ENCODE peak calls at places on chromosomes 7 and 10, in four cellular contexts. One of them, this sample, is unnamed.

GRCh38 chr10:74821501-74821900 is 4.9 kb upstream of the KAT6B start:
- DNase-seq in CD8-positive, alpha-beta T cell: no peak
- DNase-seq in endodermal cell: no peak
- DNase-seq in trophoblast cell: no peak
- DNase-seq in this sample: no peak

GRCh38 chr10:78802866-78803265 is 265.9 kb upstream of the ZMIZ1 start:
- DNase-seq in endodermal cell: no peak
- DNase-seq in trophoblast cell: no peak
- DNase-seq in CD8-positive, alpha-beta T cell: no peak
- DNase-seq in this sample: no peak

GRCh38 chr7:140475747-140476333 is 3.5 kb downstream of the MKRN1 start:
- DNase-seq in endodermal cell: peak; percentile 60
- DNase-seq in trophoblast cell: peak; percentile 58
- DNase-seq in CD8-positive, alpha-beta T cell: peak; percentile 53
- DNase-seq in this sample: no peak

GRCh38 chr7:107563761-107564552 is at the start of the genes COG5 and DUS4L:
- DNase-seq in CD8-positive, alpha-beta T cell: peak; percentile 86
- DNase-seq in endodermal cell: peak; percentile 97
- DNase-seq in trophoblast cell: peak; percentile 75
- DNase-seq in this sample: peak; percentile 47

GRCh38 chr7:20330797-20331230 is at the start of gene ITGB8:
- DNase-seq in CD8-positive, alpha-beta T cell: no peak
- DNase-seq in trophoblast cell: peak; percentile 19
- DNase-seq in endodermal cell: peak; percentile 89
- DNase-seq in this sample: no peak

GRCh38 chr7:114791771-114792170 is 130.1 kb upstream of the MDFIC start:
- DNase-seq in endodermal cell: no peak
- DNase-seq in CD8-positive, alpha-beta T cell: no peak
- DNase-seq in trophoblast cell: peak; percentile 53
- DNase-seq in this sample: no peak

GRCh38 chr10:88731296-88731695 is 25.2 kb downstream of the LIPK start:
- DNase-seq in endodermal cell: peak; percentile 55
- DNase-seq in trophoblast cell: peak; percentile 6
- DNase-seq in CD8-positive, alpha-beta T cell: no peak
- DNase-seq in this sample: no peak

GRCh38 chr7:50594734-50595537 is 29.7 kb upstream of the DDC start:
- DNase-seq in CD8-positive, alpha-beta T cell: no peak
- DNase-seq in endodermal cell: no peak
- DNase-seq in trophoblast cell: no peak
- DNase-seq in this sample: no peak

GRCh38 chr7:156579566-156579965 is 61.0 kb upstream of the RNF32 start:
- DNase-seq in CD8-positive, alpha-beta T cell: no peak
- DNase-seq in endodermal cell: peak; percentile 82
- DNase-seq in trophoblast cell: no peak
- DNase-seq in this sample: no peak

GRCh38 chr10:58264780-58265179 is 2.9 kb downstream of the IPMK start:
- DNase-seq in trophoblast cell: no peak
- DNase-seq in endodermal cell: no peak
- DNase-seq in CD8-positive, alpha-beta T cell: no peak
- DNase-seq in this sample: no peak

GRCh38 chr10:70508912-70509366 is 30.4 kb downstream of the PALD1 start:
- DNase-seq in trophoblast cell: no peak
- DNase-seq in CD8-positive, alpha-beta T cell: no peak
- DNase-seq in endodermal cell: peak; percentile 69
- DNase-seq in this sample: no peak

GRCh38 chr10:77925795-77926565 is 575 bp downstream of the DLG5 start:
- DNase-seq in endodermal cell: peak; percentile 87
- DNase-seq in trophoblast cell: peak; percentile 53
- DNase-seq in CD8-positive, alpha-beta T cell: peak; percentile 11
- DNase-seq in this sample: no peak

GRCh38 chr10:513393-513792 is 176.1 kb downstream of the DIP2C start:
- DNase-seq in trophoblast cell: no peak
- DNase-seq in endodermal cell: no peak
- DNase-seq in CD8-positive, alpha-beta T cell: no peak
- DNase-seq in this sample: no peak

GRCh38 chr10:133388265-133388972 is 5.5 kb upstream of the MTG1 start:
- DNase-seq in CD8-positive, alpha-beta T cell: no peak
- DNase-seq in endodermal cell: no peak
- DNase-seq in trophoblast cell: no peak
- DNase-seq in this sample: no peak

GRCh38 chr10:8640878-8641277 is 586.4 kb downstream of the GATA3 start:
- DNase-seq in trophoblast cell: no peak
- DNase-seq in endodermal cell: no peak
- DNase-seq in CD8-positive, alpha-beta T cell: no peak
- DNase-seq in this sample: no peak

GRCh38 chr7:42345478-42346299 is 108.7 kb upstream of the GLI3 start:
- DNase-seq in CD8-positive, alpha-beta T cell: no peak
- DNase-seq in trophoblast cell: no peak
- DNase-seq in endodermal cell: no peak
- DNase-seq in this sample: no peak

GRCh38 chr7:115087437-115087836 is 165.5 kb downstream of the MDFIC start:
- DNase-seq in trophoblast cell: peak; percentile 37
- DNase-seq in CD8-positive, alpha-beta T cell: no peak
- DNase-seq in endodermal cell: no peak
- DNase-seq in this sample: no peak

GRCh38 chr7:94741179-94741578 is 85.2 kb upstream of the SGCE start:
- DNase-seq in CD8-positive, alpha-beta T cell: no peak
- DNase-seq in trophoblast cell: no peak
- DNase-seq in endodermal cell: no peak
- DNase-seq in this sample: no peak

GRCh38 chr10:71621783-71622526 is 97.6 kb downstream of the C10orf105 start:
- DNase-seq in CD8-positive, alpha-beta T cell: no peak
- DNase-seq in trophoblast cell: peak; percentile 40
- DNase-seq in endodermal cell: peak; percentile 79
- DNase-seq in this sample: no peak

GRCh38 chr10:88802430-88802829 is at the start of gene LIPM:
- DNase-seq in CD8-positive, alpha-beta T cell: no peak
- DNase-seq in endodermal cell: no peak
- DNase-seq in trophoblast cell: no peak
- DNase-seq in this sample: no peak

GRCh38 chr7:66206116-66206908 is 1.2 kb downstream of the TPST1 start:
- DNase-seq in CD8-positive, alpha-beta T cell: no peak
- DNase-seq in trophoblast cell: no peak
- DNase-seq in endodermal cell: no peak
- DNase-seq in this sample: no peak
- H3K27ac ChIP-seq in CD8-positive, alpha-beta T cell: no peak overlapping the region
- H3K27ac ChIP-seq in trophoblast cell: no peak overlapping the region
- H3K27ac ChIP-seq in endodermal cell: no peak overlapping the region
- H3K27ac ChIP-seq in this sample: no peak overlapping the region

DNA sequence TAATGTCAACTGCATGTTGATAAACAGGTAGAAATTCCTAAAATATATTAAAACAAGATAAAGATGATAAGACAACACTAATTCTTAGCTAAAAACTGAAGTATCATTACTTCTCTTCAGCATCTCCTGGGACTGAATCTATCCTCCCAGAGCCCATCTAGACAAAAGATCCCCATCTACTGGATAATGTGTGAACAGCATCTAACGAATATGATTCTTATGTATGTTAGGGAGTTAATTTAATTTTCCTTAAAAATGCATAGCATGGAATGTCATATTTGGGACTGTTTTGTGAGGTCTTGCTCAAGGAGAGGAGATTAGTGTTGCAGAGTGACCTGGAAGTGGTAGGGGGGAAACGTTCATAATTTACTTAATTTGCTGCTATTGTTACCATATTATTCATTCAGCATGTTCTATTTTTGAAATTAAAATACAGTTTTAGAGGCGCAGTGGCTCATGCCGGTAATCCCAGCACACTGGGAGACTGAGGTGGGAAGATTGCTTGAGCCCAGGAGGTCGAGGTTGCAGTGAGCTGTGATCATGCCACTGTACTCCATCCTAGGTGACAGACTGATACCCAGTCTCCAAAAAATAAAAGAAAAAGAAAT is 305.1 kb upstream of the CSTF2T start:
- DNase-seq in endodermal cell: no peak
- DNase-seq in CD8-positive, alpha-beta T cell: no peak
- DNase-seq in trophoblast cell: no peak
- DNase-seq in this sample: no peak
- H3K4me3 ChIP-seq in endodermal cell: no peak overlapping the region
- H3K4me3 ChIP-seq in CD8-positive, alpha-beta T cell: no peak overlapping the region
- H3K4me3 ChIP-seq in trophoblast cell: no peak overlapping the region
- H3K4me3 ChIP-seq in this sample: no peak overlapping the region

GRCh38 chr10:14009315-14010082 is 321.2 kb downstream of the FRMD4A start:
- DNase-seq in CD8-positive, alpha-beta T cell: peak; percentile 64
- DNase-seq in endodermal cell: no peak
- DNase-seq in trophoblast cell: no peak
- DNase-seq in this sample: no peak
- H3K27ac ChIP-seq in CD8-positive, alpha-beta T cell: peak overlapping the region; percentile 23
- H3K27ac ChIP-seq in endodermal cell: peak overlapping the region; percentile 96
- H3K27ac ChIP-seq in trophoblast cell: no peak overlapping the region
- H3K27ac ChIP-seq in this sample: no peak overlapping the region

DNA sequence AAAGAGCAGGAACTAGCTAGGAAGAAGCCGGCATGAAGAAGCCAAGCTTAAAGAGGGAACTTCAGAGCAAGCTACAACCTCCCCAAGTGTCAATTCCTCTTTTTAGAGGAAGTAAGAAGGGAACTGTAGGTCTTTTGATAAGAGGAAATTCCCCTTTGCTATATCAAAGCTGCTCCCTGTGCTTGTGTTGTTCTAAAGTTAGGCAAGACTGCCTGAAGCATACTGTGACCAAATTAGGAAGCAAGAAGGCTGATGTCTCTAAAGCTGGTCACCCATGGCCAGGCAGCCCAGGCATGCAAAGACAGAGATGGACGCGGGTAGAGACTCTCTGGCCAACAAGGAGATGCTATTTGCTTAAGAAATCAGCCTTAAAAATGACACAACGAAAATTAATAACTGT is 87.9 kb downstream of the RNF216 start:
- DNase-seq in endodermal cell: no peak
- DNase-seq in trophoblast cell: peak; percentile 93
- DNase-seq in CD8-positive, alpha-beta T cell: no peak
- DNase-seq in this sample: no peak
- H3K4me3 ChIP-seq in endodermal cell: no peak overlapping the region
- H3K4me3 ChIP-seq in trophoblast cell: no peak overlapping the region
- H3K4me3 ChIP-seq in CD8-positive, alpha-beta T cell: peak overlapping the region; percentile 25
- H3K4me3 ChIP-seq in this sample: no peak overlapping the region

GRCh38 chr7:88104732-88105131 is 115.1 kb downstream of the SRI start:
- DNase-seq in trophoblast cell: no peak
- DNase-seq in CD8-positive, alpha-beta T cell: no peak
- DNase-seq in endodermal cell: no peak
- DNase-seq in this sample: no peak
- H3K27ac ChIP-seq in trophoblast cell: no peak overlapping the region
- H3K27ac ChIP-seq in CD8-positive, alpha-beta T cell: no peak overlapping the region
- H3K27ac ChIP-seq in endodermal cell: no peak overlapping the region
- H3K27ac ChIP-seq in this sample: no peak overlapping the region

GRCh38 chr7:100895956-100896742 is 461 bp upstream of the ACHE start:
- DNase-seq in CD8-positive, alpha-beta T cell: peak; percentile 42
- DNase-seq in endodermal cell: peak; percentile 92
- DNase-seq in trophoblast cell: no peak
- DNase-seq in this sample: no peak
- H3K4me3 ChIP-seq in CD8-positive, alpha-beta T cell: peak overlapping the region; percentile 15
- H3K4me3 ChIP-seq in endodermal cell: peak overlapping the region; percentile 68
- H3K4me3 ChIP-seq in trophoblast cell: peak overlapping the region; percentile 52
- H3K4me3 ChIP-seq in this sample: peak overlapping the region; percentile 14

GRCh38 chr10:3891396-3891795 is 106.4 kb upstream of the KLF6 start:
- DNase-seq in endodermal cell: no peak
- DNase-seq in trophoblast cell: peak; percentile 68
- DNase-seq in CD8-positive, alpha-beta T cell: no peak
- DNase-seq in this sample: no peak
- H3K27ac ChIP-seq in endodermal cell: no peak overlapping the region
- H3K27ac ChIP-seq in trophoblast cell: no peak overlapping the region
- H3K27ac ChIP-seq in CD8-positive, alpha-beta T cell: no peak overlapping the region
- H3K27ac ChIP-seq in this sample: no peak overlapping the region

GRCh38 chr10:5812283-5813090 is 747 bp downstream of the GDI2 start:
- DNase-seq in CD8-positive, alpha-beta T cell: peak; percentile 32
- DNase-seq in trophoblast cell: peak; percentile 22
- DNase-seq in endodermal cell: peak; percentile 75
- DNase-seq in this sample: no peak

GRCh38 chr10:5813091-5813340 is 218 bp downstream of the GDI2 start:
- DNase-seq in endodermal cell: no peak
- DNase-seq in CD8-positive, alpha-beta T cell: no peak
- DNase-seq in trophoblast cell: no peak
- DNase-seq in this sample: no peak

GRCh38 chr10:5809541-5810154 is 3.6 kb downstream of the GDI2 start:
- DNase-seq in trophoblast cell: no peak
- DNase-seq in endodermal cell: no peak
- DNase-seq in CD8-positive, alpha-beta T cell: no peak
- DNase-seq in this sample: no peak

GRCh38 chr10:5810235-5810634 is 3.0 kb downstream of the GDI2 start:
- DNase-seq in endodermal cell: no peak
- DNase-seq in CD8-positive, alpha-beta T cell: no peak
- DNase-seq in trophoblast cell: no peak
- DNase-seq in this sample: no peak

DNA sequence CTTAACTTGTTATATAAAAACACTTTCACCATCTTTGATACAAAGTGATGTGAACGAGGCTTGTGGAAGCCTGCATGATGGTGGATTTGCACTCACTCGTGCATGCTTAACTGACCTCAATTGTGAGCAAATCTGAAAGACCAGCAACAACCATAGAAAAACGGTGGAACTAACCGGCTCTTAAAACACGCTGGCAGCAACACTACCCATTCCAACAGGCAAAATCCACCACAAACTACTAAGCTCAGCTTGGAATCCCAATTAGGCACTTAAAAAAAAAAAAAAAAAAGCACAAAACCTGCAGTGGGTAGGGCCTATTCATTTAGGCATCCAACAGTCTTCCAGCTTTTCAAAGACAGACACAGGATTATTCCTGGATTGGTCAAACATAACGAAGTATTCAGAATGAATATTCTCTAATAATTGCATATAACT is 1.8 kb downstream of the GDI2 start:
- DNase-seq in trophoblast cell: no peak
- DNase-seq in CD8-positive, alpha-beta T cell: no peak
- DNase-seq in endodermal cell: no peak
- DNase-seq in this sample: no peak
- H3K4me3 ChIP-seq in trophoblast cell: no peak overlapping the region
- H3K4me3 ChIP-seq in CD8-positive, alpha-beta T cell: peak overlapping the region; percentile 45
- H3K4me3 ChIP-seq in endodermal cell: peak overlapping the region; percentile 100
- H3K4me3 ChIP-seq in this sample: peak overlapping the region; percentile 26